ENCODE peak calls at places on chromosomes 13 and 19, in six cellular contexts. Y is IMR-90, Z is heart right ventricle, H is neural crest cell, I is left cardiac atrium, S is hepatocyte. U is an unnamed sample.

GRCh38 chr13:111584101-111584500 is 263.7 kb downstream of the TEX29 start:
- DNase-seq in Y (no peak), Z (no peak), H (no peak), I (no peak), S (no peak), U (peak)

GRCh38 chr13:61148691-61149332 is 266.8 kb downstream of the PCDH20 start:
- DNase-seq in Y (no peak), Z (no peak), H (no peak), I (no peak), S (no peak), U (no peak)

GRCh38 chr19:31718041-31718440 is 368.8 kb upstream of the TSHZ3 start:
- DNase-seq in Y (no peak), Z (no peak), H (no peak), I (no peak), S (no peak), U (no peak)

GRCh38 chr13:110714798-110715394 is 1.4 kb downstream of the ING1 start:
- DNase-seq in Y (peak), Z (peak), H (peak), I (peak), S (peak), U (no peak)

GRCh38 chr13:100828226-100828625 is 153.6 kb upstream of the TMTC4 start:
- DNase-seq in Y (no peak), Z (no peak), H (no peak), I (no peak), S (no peak), U (no peak)

GRCh38 chr13:21326155-21327030 is 132.7 kb downstream of the ZDHHC20 start:
- DNase-seq in Y (peak), Z (no peak), H (no peak), I (peak), S (peak), U (peak)

GRCh38 chr13:96947343-96947910 is 46.8 kb downstream of the OXGR1 start:
- DNase-seq in Y (no peak), Z (no peak), H (no peak), I (no peak), S (no peak), U (no peak)

GRCh38 chr19:35733180-35734125 is 8.8 kb downstream of the IGFLR1 start:
- DNase-seq in Y (no peak), Z (no peak), H (no peak), I (peak), S (no peak), U (no peak)

GRCh38 chr19:2051771-2052704 is 994 bp upstream of the MKNK2 start:
- DNase-seq in Y (no peak), Z (peak), H (no peak), I (peak), S (peak), U (peak)

GRCh38 chr19:7512400-7512851 is 3.5 kb upstream of the ZNF358 start:
- DNase-seq in Y (no peak), Z (no peak), H (no peak), I (no peak), S (no peak), U (no peak)

GRCh38 chr19:54252243-54252642 is 4.8 kb downstream of the LILRB5 start:
- DNase-seq in Y (no peak), Z (no peak), H (no peak), I (no peak), S (no peak), U (no peak)

GRCh38 chr13:31424130-31424729 is 224.5 kb downstream of the B3GLCT start:
- DNase-seq in Y (peak), Z (peak), H (peak), I (peak), S (peak), U (peak)

U was measured in small intestine.